ENCODE peak calls at places on chromosomes 5 and 9, in seven cellular contexts. One of them, this sample, is unnamed.

GRCh38 chr5:7802855-7803254 is 48.1 kb downstream of the CFAP90 start:
- DNase-seq in activated CD8-positive, alpha-beta T cell treated with anti-CD3 and anti-CD28 coated beads for 36 hours: no peak
- DNase-seq in stimulated activated CD8-positive, alpha-beta memory T cell treated with anti-CD3 and anti-CD28 coated beads, Interleukin-15, amount 100 ng/mL, for 24 hours: no peak
- DNase-seq in ureter: no peak
- DNase-seq in retinal pigment epithelial cell: no peak
- DNase-seq in RPMI8226: no peak
- DNase-seq in NCI-H524: no peak
- DNase-seq in this sample: no peak

GRCh38 chr9:132040808-132041207 is 38.9 kb downstream of the MED27 start:
- DNase-seq in activated CD8-positive, alpha-beta T cell treated with anti-CD3 and anti-CD28 coated beads for 36 hours: no peak
- DNase-seq in stimulated activated CD8-positive, alpha-beta memory T cell treated with anti-CD3 and anti-CD28 coated beads, Interleukin-15, amount 100 ng/mL, for 24 hours: no peak
- DNase-seq in ureter: no peak
- DNase-seq in retinal pigment epithelial cell: no peak
- DNase-seq in RPMI8226: no peak
- DNase-seq in NCI-H524: peak; percentile 93
- DNase-seq in this sample: no peak

GRCh38 chr9:68822596-68823165 is 117.6 kb downstream of the PIP5K1B start:
- DNase-seq in activated CD8-positive, alpha-beta T cell treated with anti-CD3 and anti-CD28 coated beads for 36 hours: no peak
- DNase-seq in stimulated activated CD8-positive, alpha-beta memory T cell treated with anti-CD3 and anti-CD28 coated beads, Interleukin-15, amount 100 ng/mL, for 24 hours: no peak
- DNase-seq in ureter: no peak
- DNase-seq in retinal pigment epithelial cell: no peak
- DNase-seq in RPMI8226: no peak
- DNase-seq in NCI-H524: no peak
- DNase-seq in this sample: peak; percentile 8

GRCh38 chr5:119470851-119471451 is 18.7 kb downstream of the HSD17B4 start:
- DNase-seq in activated CD8-positive, alpha-beta T cell treated with anti-CD3 and anti-CD28 coated beads for 36 hours: peak; percentile 26
- DNase-seq in stimulated activated CD8-positive, alpha-beta memory T cell treated with anti-CD3 and anti-CD28 coated beads, Interleukin-15, amount 100 ng/mL, for 24 hours: no peak
- DNase-seq in ureter: no peak
- DNase-seq in retinal pigment epithelial cell: no peak
- DNase-seq in RPMI8226: peak; percentile 31
- DNase-seq in NCI-H524: peak; percentile 5
- DNase-seq in this sample: no peak

GRCh38 chr9:74285075-74285474 is 212.1 kb upstream of the RORB start:
- DNase-seq in activated CD8-positive, alpha-beta T cell treated with anti-CD3 and anti-CD28 coated beads for 36 hours: no peak
- DNase-seq in stimulated activated CD8-positive, alpha-beta memory T cell treated with anti-CD3 and anti-CD28 coated beads, Interleukin-15, amount 100 ng/mL, for 24 hours: no peak
- DNase-seq in ureter: no peak
- DNase-seq in retinal pigment epithelial cell: peak; percentile 99
- DNase-seq in RPMI8226: no peak
- DNase-seq in NCI-H524: no peak
- DNase-seq in this sample: no peak

GRCh38 chr9:81312346-81312745 is 377.0 kb downstream of the TLE1 start:
- DNase-seq in activated CD8-positive, alpha-beta T cell treated with anti-CD3 and anti-CD28 coated beads for 36 hours: no peak
- DNase-seq in stimulated activated CD8-positive, alpha-beta memory T cell treated with anti-CD3 and anti-CD28 coated beads, Interleukin-15, amount 100 ng/mL, for 24 hours: no peak
- DNase-seq in ureter: no peak
- DNase-seq in retinal pigment epithelial cell: no peak
- DNase-seq in RPMI8226: no peak
- DNase-seq in NCI-H524: no peak
- DNase-seq in this sample: no peak

GRCh38 chr5:137310051-137310730 is 188.9 kb downstream of the SPOCK1 start:
- DNase-seq in activated CD8-positive, alpha-beta T cell treated with anti-CD3 and anti-CD28 coated beads for 36 hours: no peak
- DNase-seq in stimulated activated CD8-positive, alpha-beta memory T cell treated with anti-CD3 and anti-CD28 coated beads, Interleukin-15, amount 100 ng/mL, for 24 hours: no peak
- DNase-seq in ureter: no peak
- DNase-seq in retinal pigment epithelial cell: peak; percentile 79
- DNase-seq in RPMI8226: no peak
- DNase-seq in NCI-H524: no peak
- DNase-seq in this sample: no peak

GRCh38 chr9:99851028-99851822 is 29.5 kb downstream of the NR4A3 start:
- DNase-seq in activated CD8-positive, alpha-beta T cell treated with anti-CD3 and anti-CD28 coated beads for 36 hours: peak; percentile 72
- DNase-seq in stimulated activated CD8-positive, alpha-beta memory T cell treated with anti-CD3 and anti-CD28 coated beads, Interleukin-15, amount 100 ng/mL, for 24 hours: no peak
- DNase-seq in ureter: no peak
- DNase-seq in retinal pigment epithelial cell: peak; percentile 17
- DNase-seq in RPMI8226: peak; percentile 27
- DNase-seq in NCI-H524: no peak
- DNase-seq in this sample: no peak

GRCh38 chr9:129211686-129212085 is 33.6 kb upstream of the IER5L start:
- DNase-seq in activated CD8-positive, alpha-beta T cell treated with anti-CD3 and anti-CD28 coated beads for 36 hours: no peak
- DNase-seq in stimulated activated CD8-positive, alpha-beta memory T cell treated with anti-CD3 and anti-CD28 coated beads, Interleukin-15, amount 100 ng/mL, for 24 hours: no peak
- DNase-seq in ureter: no peak
- DNase-seq in retinal pigment epithelial cell: no peak
- DNase-seq in RPMI8226: no peak
- DNase-seq in NCI-H524: no peak
- DNase-seq in this sample: no peak

GRCh38 chr5:40627708-40628107 is 52.0 kb upstream of the PTGER4 start:
- DNase-seq in activated CD8-positive, alpha-beta T cell treated with anti-CD3 and anti-CD28 coated beads for 36 hours: no peak
- DNase-seq in stimulated activated CD8-positive, alpha-beta memory T cell treated with anti-CD3 and anti-CD28 coated beads, Interleukin-15, amount 100 ng/mL, for 24 hours: no peak
- DNase-seq in ureter: no peak
- DNase-seq in retinal pigment epithelial cell: no peak
- DNase-seq in RPMI8226: no peak
- DNase-seq in NCI-H524: no peak
- DNase-seq in this sample: no peak

GRCh38 chr5:135007305-135007704 is 26.7 kb downstream of the PITX1 start:
- DNase-seq in activated CD8-positive, alpha-beta T cell treated with anti-CD3 and anti-CD28 coated beads for 36 hours: no peak
- DNase-seq in stimulated activated CD8-positive, alpha-beta memory T cell treated with anti-CD3 and anti-CD28 coated beads, Interleukin-15, amount 100 ng/mL, for 24 hours: no peak
- DNase-seq in ureter: no peak
- DNase-seq in retinal pigment epithelial cell: no peak
- DNase-seq in RPMI8226: no peak
- DNase-seq in NCI-H524: no peak
- DNase-seq in this sample: no peak

GRCh38 chr5:14531668-14532067 is 49.9 kb upstream of the OTULINL start:
- DNase-seq in activated CD8-positive, alpha-beta T cell treated with anti-CD3 and anti-CD28 coated beads for 36 hours: no peak
- DNase-seq in stimulated activated CD8-positive, alpha-beta memory T cell treated with anti-CD3 and anti-CD28 coated beads, Interleukin-15, amount 100 ng/mL, for 24 hours: no peak
- DNase-seq in ureter: no peak
- DNase-seq in retinal pigment epithelial cell: no peak
- DNase-seq in RPMI8226: no peak
- DNase-seq in NCI-H524: no peak
- DNase-seq in this sample: no peak

GRCh38 chr9:33416996-33417395 is 14.6 kb upstream of the AQP7 start:
- DNase-seq in activated CD8-positive, alpha-beta T cell treated with anti-CD3 and anti-CD28 coated beads for 36 hours: peak; percentile 22
- DNase-seq in stimulated activated CD8-positive, alpha-beta memory T cell treated with anti-CD3 and anti-CD28 coated beads, Interleukin-15, amount 100 ng/mL, for 24 hours: no peak
- DNase-seq in ureter: no peak
- DNase-seq in retinal pigment epithelial cell: no peak
- DNase-seq in RPMI8226: peak; percentile 38
- DNase-seq in NCI-H524: no peak
- DNase-seq in this sample: no peak

GRCh38 chr5:8845316-8845715 is 700.6 kb downstream of the SEMA5A start:
- DNase-seq in activated CD8-positive, alpha-beta T cell treated with anti-CD3 and anti-CD28 coated beads for 36 hours: no peak
- DNase-seq in stimulated activated CD8-positive, alpha-beta memory T cell treated with anti-CD3 and anti-CD28 coated beads, Interleukin-15, amount 100 ng/mL, for 24 hours: no peak
- DNase-seq in ureter: no peak
- DNase-seq in retinal pigment epithelial cell: no peak
- DNase-seq in RPMI8226: no peak
- DNase-seq in NCI-H524: no peak
- DNase-seq in this sample: no peak

GRCh38 chr5:41404757-41405156 is 105.6 kb downstream of the PLCXD3 start:
- DNase-seq in activated CD8-positive, alpha-beta T cell treated with anti-CD3 and anti-CD28 coated beads for 36 hours: no peak
- DNase-seq in stimulated activated CD8-positive, alpha-beta memory T cell treated with anti-CD3 and anti-CD28 coated beads, Interleukin-15, amount 100 ng/mL, for 24 hours: no peak
- DNase-seq in ureter: no peak
- DNase-seq in retinal pigment epithelial cell: no peak
- DNase-seq in RPMI8226: no peak
- DNase-seq in NCI-H524: no peak
- DNase-seq in this sample: no peak